ENCODE peak calls at places on chromosomes 13 and 19, in nine cellular contexts. Z is HEK293T; M is stimulated activated CD4-positive, alpha-beta T cell treated with anti-CD3 and anti-CD28 coated beads, Interleukin-15, amount 100 ng/mL, for 1 hour; G is non-pigmented ciliary epithelial cell; E is kidney glomerular epithelial cell; O is fibroblast of mammary gland; I is stimulated activated CD8-positive, alpha-beta memory T cell treated with anti-CD3 and anti-CD28 coated beads, Interleukin-2, amount 100 ng/mL, for 1 hour; A is smooth muscle cell of the brain vasculature; N is uterus. D is an unnamed sample.

GRCh38 chr19:33444993-33445751 is 71.7 kb downstream of the CEBPG start:
- DNase-seq in Z (no peak), M (no peak), G (no peak), N (no peak), I (no peak), E (no peak), O (peak), A (no peak), D (no peak)

GRCh38 chr19:33639034-33639681 is 17.4 kb downstream of the CHST8 start:
- DNase-seq in E (no peak), O (no peak), N (no peak), M (no peak), I (no peak), A (no peak), Z (no peak), G (no peak), D (no peak)

GRCh38 chr13:30159446-30159839 is 147.9 kb downstream of the KATNAL1 start:
- DNase-seq in Z (no peak), G (peak), A (peak), O (peak), M (no peak), N (no peak), I (no peak), E (peak), D (no peak)

GRCh38 chr13:91540157-91540736 is 141.8 kb downstream of the GPC5 start:
- DNase-seq in N (no peak), A (no peak), O (no peak), I (no peak), G (no peak), M (no peak), E (no peak), Z (no peak), D (no peak)

GRCh38 chr19:3844596-3844995 is 24.2 kb downstream of the ZFR2 start:
- DNase-seq in Z (no peak), I (no peak), N (no peak), A (no peak), O (peak), G (no peak), M (no peak), E (no peak), D (no peak)

GRCh38 chr19:35346193-35347052 is 1.3 kb upstream of the FFAR1 start:
- DNase-seq in O (no peak), Z (no peak), G (no peak), A (no peak), E (no peak), N (no peak), M (peak), I (peak), D (no peak)

GRCh38 chr13:30744056-30744684 is 8.8 kb downstream of the ALOX5AP start:
- DNase-seq in A (no peak), N (no peak), E (no peak), G (no peak), Z (no peak), I (peak), M (peak), O (peak), D (peak)

GRCh38 chr13:36450534-36450933 is 18.2 kb downstream of the CCNA1 start:
- DNase-seq in A (no peak), Z (no peak), M (no peak), N (no peak), G (no peak), O (no peak), E (no peak), I (no peak), D (no peak)

GRCh38 chr19:49020931-49021895 is 2.9 kb downstream of the CGB3 start:
- DNase-seq in A (no peak), G (no peak), I (no peak), N (no peak), Z (no peak), M (no peak), O (peak), E (peak), D (no peak)

GRCh38 chr19:15239337-15239949 is 7.2 kb upstream of the EPHX3 start:
- DNase-seq in E (no peak), M (no peak), A (no peak), Z (no peak), N (no peak), I (no peak), G (no peak), O (no peak), D (no peak)

GRCh38 chr13:31027136-31027535 is 94.7 kb downstream of the TEX26 start:
- DNase-seq in Z (no peak), O (no peak), E (no peak), M (no peak), I (no peak), N (no peak), G (no peak), A (no peak), D (no peak)

GRCh38 chr19:43984687-43985000 is 656 bp downstream of the ZNF155 start:
- DNase-seq in I (no peak), M (no peak), Z (no peak), N (no peak), E (no peak), A (no peak), O (no peak), G (no peak), D (no peak)

GRCh38 chr19:42323473-42323851 is 2.0 kb upstream of the MEGF8 start:
- DNase-seq in O (no peak), E (no peak), Z (no peak), G (no peak), N (no peak), I (no peak), A (no peak), M (no peak), D (no peak)

GRCh38 chr13:33182729-33183128 is 102.8 kb downstream of the STARD13 start:
- DNase-seq in M (no peak), I (no peak), N (no peak), Z (no peak), G (no peak), E (no peak), O (no peak), A (no peak), D (no peak)

GRCh38 chr13:45522571-45522970 is 57.8 kb downstream of the COG3 start:
- DNase-seq in O (no peak), Z (no peak), I (no peak), A (no peak), G (no peak), E (no peak), M (no peak), N (no peak), D (no peak)

GRCh38 chr13:32837973-32838940 is 178.0 kb upstream of the KL start:
- DNase-seq in N (no peak), E (peak), Z (no peak), O (no peak), I (no peak), G (no peak), M (no peak), A (no peak), D (no peak)

GRCh38 chr13:30299746-30300145 is 7.6 kb downstream of the KATNAL1 start:
- DNase-seq in M (no peak), O (no peak), Z (no peak), E (no peak), I (no peak), N (no peak), A (no peak), G (no peak), D (no peak)

GRCh38 chr13:44431150-44431549 is 57.5 kb downstream of the SERP2 start:
- DNase-seq in Z (no peak), A (no peak), N (no peak), O (no peak), E (peak), G (no peak), I (no peak), M (no peak), D (no peak)

GRCh38 chr19:44943801-44944249 is 1.8 kb downstream of the APOC4 start:
- DNase-seq in N (no peak), Z (no peak), M (no peak), A (no peak), I (no peak), E (no peak), O (peak), G (no peak), D (no peak)

GRCh38 chr19:49421039-49421877 is 2.0 kb downstream of the PTH2 start:
- DNase-seq in O (peak), E (no peak), N (peak), Z (peak), M (no peak), I (no peak), A (no peak), G (no peak), D (no peak)

GRCh38 chr13:70394149-70394548 is 285.9 kb upstream of the KLHL1 start:
- DNase-seq in O (no peak), M (no peak), I (no peak), N (no peak), A (no peak), G (no peak), Z (no peak), E (no peak), D (no peak)

GRCh38 chr13:48591889-48592725 is 59.2 kb upstream of the RCBTB2 start:
- DNase-seq in N (no peak), O (no peak), M (no peak), E (peak), G (no peak), I (no peak), A (no peak), Z (no peak), D (no peak)